ENCODE peak calls at places on chromosomes 11 and 22, in five cellular contexts. Q, A, F, Z and I are unnamed samples.

GRCh38 chr11:131880279-131880678 is 509.9 kb downstream of the NTM start:
- DNase-seq in Q (no peak), F (no peak), A (no peak), Z (no peak), I (no peak)

GRCh38 chr11:5364214-5364613 is 12.9 kb downstream of the OR51B6 start:
- DNase-seq in Z (no peak), A (no peak), F (no peak), Q (peak; percentile 96), I (no peak)

GRCh38 chr11:64305691-64306562 is 603 bp downstream of the ESRRA start:
- DNase-seq in Z (peak; percentile 75), Q (peak; percentile 27), F (peak; percentile 87), A (peak; percentile 82), I (peak; percentile 70)

GRCh38 chr11:121352301-121352891 is 59.8 kb downstream of the SC5D start:
- DNase-seq in Q (no peak), Z (no peak), F (no peak), A (no peak), I (no peak)

GRCh38 chr11:14642453-14642852 is 1.2 kb upstream of the PDE3B start:
- DNase-seq in F (no peak), Z (no peak), A (no peak), Q (no peak), I (no peak)

GRCh38 chr11:10659339-10660216 is 34.0 kb downstream of the IRAG1 start:
- DNase-seq in F (peak; percentile 58), Z (peak; percentile 86), Q (peak; percentile 95), A (peak; percentile 84), I (peak; percentile 58)

GRCh38 chr22:42228480-42228879 is 42.0 kb downstream of the TCF20 start:
- DNase-seq in F (no peak), A (no peak), Z (peak; percentile 49), Q (no peak), I (no peak)

GRCh38 chr11:33827206-33827605 is 52.9 kb upstream of the FBXO3 start:
- DNase-seq in Z (no peak), F (no peak), A (no peak), Q (no peak), I (no peak)

GRCh38 chr22:36641902-36642640 is 61.5 kb downstream of the CACNG2 start:
- DNase-seq in Z (no peak), F (no peak), Q (peak; percentile 36), A (peak; percentile 20), I (no peak)

GRCh38 chr11:93585758-93586157 is 42.6 kb upstream of the SMCO4 start:
- DNase-seq in A (peak; percentile 33), F (peak; percentile 55), Z (peak; percentile 64), Q (peak; percentile 73), I (no peak)

GRCh38 chr11:28466506-28466905 is 358.3 kb downstream of the METTL15 start:
- DNase-seq in F (no peak), Q (no peak), A (no peak), Z (no peak), I (no peak)

GRCh38 chr11:128593281-128593680 is 5.9 kb upstream of the ETS1 start:
- DNase-seq in F (no peak), Q (peak; percentile 62), A (no peak), Z (no peak), I (no peak)

GRCh38 chr11:88454881-88455280 is 117.3 kb upstream of the CTSC start:
- DNase-seq in Q (peak; percentile 75), F (no peak), A (no peak), Z (no peak), I (no peak)

GRCh38 chr22:32619614-32620426 is 145.2 kb downstream of the FBXO7 start:
- DNase-seq in Q (peak; percentile 89), A (peak; percentile 25), Z (peak; percentile 25), F (no peak), I (peak; percentile 68)

GRCh38 chr11:119094816-119095065 is 6.9 kb downstream of the DPAGT1 start:
- DNase-seq in A (no peak), Q (peak; percentile 86), F (peak; percentile 91), Z (peak; percentile 86), I (peak; percentile 86)

GRCh38 chr11:95283653-95284052 is 52.7 kb upstream of the SESN3 start:
- DNase-seq in Q (no peak), Z (no peak), F (no peak), A (no peak), I (no peak)

GRCh38 chr11:116539211-116539610 is 233.6 kb downstream of the BUD13 start:
- DNase-seq in Z (no peak), F (no peak), Q (no peak), A (no peak), I (no peak)

GRCh38 chr11:9755561-9755960 is 91.7 kb downstream of the SWAP70 start:
- DNase-seq in Q (peak; percentile 89), A (no peak), Z (no peak), F (no peak), I (no peak)

GRCh38 chr22:22865311-22866072 is 22.1 kb upstream of the IGLL5 start:
- DNase-seq in A (no peak), Q (no peak), F (no peak), Z (no peak), I (no peak)

GRCh38 chr11:34558673-34559072 is 45.1 kb upstream of the ELF5 start:
- DNase-seq in F (no peak), Z (no peak), A (no peak), Q (no peak), I (no peak)

GRCh38 chr11:128931661-128932060 is 11.0 kb downstream of the TP53AIP1 start:
- DNase-seq in Q (no peak), Z (no peak), A (no peak), F (no peak), I (no peak)

GRCh38 chr11:114358711-114359110 is 41.6 kb downstream of the C11orf71 start:
- DNase-seq in Q (peak; percentile 27), A (no peak), Z (no peak), F (no peak), I (no peak)

GRCh38 chr11:110479445-110480101 is 49.8 kb downstream of the FDX1 start:
- DNase-seq in F (no peak), Z (no peak), A (no peak), Q (peak; percentile 77), I (no peak)

GRCh38 chr22:44276706-44277403 is 35.9 kb downstream of the SHISAL1 start:
- DNase-seq in F (no peak), A (no peak), Z (no peak), Q (no peak), I (no peak)

GRCh38 chr22:16658068-16658467 is 65.5 kb upstream of the CCT8L2 start:
- DNase-seq in Z (no peak), F (no peak), A (no peak), Q (no peak), I (no peak)

GRCh38 chr11:94241896-94242295 is 62.5 kb upstream of the IZUMO1R start:
- DNase-seq in Z (no peak), A (no peak), F (no peak), Q (no peak), I (no peak)

GRCh38 chr11:131373326-131373725 is 2.9 kb downstream of the NTM start:
- DNase-seq in F (no peak), Q (no peak), Z (no peak), A (no peak), I (no peak)

GRCh38 chr11:100965346-100965745 is 164.3 kb downstream of the PGR start:
- DNase-seq in Z (no peak), A (no peak), F (no peak), Q (peak; percentile 2), I (no peak)

GRCh38 chr11:134951305-134951700 is 539.3 kb upstream of the B3GAT1 start:
- DNase-seq in F (no peak), Q (peak; percentile 78), Z (no peak), A (no peak), I (no peak)

GRCh38 chr22:31497148-31497938 is 1.0 kb downstream of the SFI1 start:
- DNase-seq in A (no peak), F (no peak), Q (no peak), Z (no peak), I (no peak)
- H3K27ac ChIP-seq in A (peak overlapping the region; percentile 92), F (peak overlapping the region; percentile 82), Q (no peak overlapping the region), Z (no peak overlapping the region), I (no peak overlapping the region)

GRCh38 chr11:86919557-86920210 is 35.5 kb downstream of the FZD4 start:
- DNase-seq in Z (no peak), Q (peak; percentile 81), A (peak; percentile 74), F (no peak), I (no peak)

GRCh38 chr11:86922225-86922624 is 33.0 kb downstream of the FZD4 start:
- DNase-seq in Q (no peak), A (no peak), Z (no peak), F (no peak), I (no peak)

GRCh38 chr11:86916330-86916729 is 38.9 kb downstream of the FZD4 start:
- DNase-seq in Z (no peak), F (no peak), A (peak; percentile 65), Q (peak; percentile 76), I (no peak)

GRCh38 chr11:86917577-86917976 is 37.6 kb downstream of the FZD4 start:
- DNase-seq in A (no peak), Z (no peak), Q (no peak), F (no peak), I (no peak)

DNA sequence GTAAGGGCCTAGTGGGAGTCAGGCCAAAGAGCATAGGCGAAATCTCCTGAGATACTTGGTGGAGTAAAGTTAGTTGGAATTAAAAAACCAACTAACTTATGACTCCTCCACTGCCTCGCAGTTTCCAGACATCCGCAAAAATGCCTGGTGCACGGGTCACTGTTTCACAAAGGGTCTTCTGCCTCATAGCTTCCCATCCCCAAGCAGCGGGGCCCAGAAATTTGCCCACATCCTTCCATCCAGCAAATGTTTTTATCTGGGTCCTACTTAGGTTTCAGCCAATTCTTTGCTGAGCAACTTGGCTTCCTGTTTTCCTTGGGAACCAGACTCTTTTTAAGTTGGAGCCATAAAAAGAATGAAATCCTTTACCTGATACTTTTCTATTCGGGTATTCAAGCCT is 36.3 kb downstream of the FZD4 start:
- DNase-seq in Q (no peak), Z (no peak), F (no peak), A (no peak), I (no peak)
- TF ChIP-seq POLR2A in Q (no peak), Z (no peak), F (no peak), A (no peak), I (no peak)

GRCh38 chr11:126607374-126607773 is 251.9 kb downstream of the ST3GAL4 start:
- DNase-seq in F (no peak), A (peak; percentile 44), Z (peak; percentile 60), Q (peak; percentile 66), I (no peak)
- TF ChIP-seq CTCF in F (peak; percentile 48), A (peak; percentile 72), Z (peak; percentile 77), Q (peak; percentile 90), I (no peak)

GRCh38 chr22:38249803-38250641 is 22.8 kb downstream of the TMEM184B start:
- DNase-seq in Q (no peak), A (no peak), Z (no peak), F (no peak), I (no peak)
- H3K27ac ChIP-seq in Q (no peak overlapping the region), A (no peak overlapping the region), Z (no peak overlapping the region), F (no peak overlapping the region), I (no peak overlapping the region)

DNA sequence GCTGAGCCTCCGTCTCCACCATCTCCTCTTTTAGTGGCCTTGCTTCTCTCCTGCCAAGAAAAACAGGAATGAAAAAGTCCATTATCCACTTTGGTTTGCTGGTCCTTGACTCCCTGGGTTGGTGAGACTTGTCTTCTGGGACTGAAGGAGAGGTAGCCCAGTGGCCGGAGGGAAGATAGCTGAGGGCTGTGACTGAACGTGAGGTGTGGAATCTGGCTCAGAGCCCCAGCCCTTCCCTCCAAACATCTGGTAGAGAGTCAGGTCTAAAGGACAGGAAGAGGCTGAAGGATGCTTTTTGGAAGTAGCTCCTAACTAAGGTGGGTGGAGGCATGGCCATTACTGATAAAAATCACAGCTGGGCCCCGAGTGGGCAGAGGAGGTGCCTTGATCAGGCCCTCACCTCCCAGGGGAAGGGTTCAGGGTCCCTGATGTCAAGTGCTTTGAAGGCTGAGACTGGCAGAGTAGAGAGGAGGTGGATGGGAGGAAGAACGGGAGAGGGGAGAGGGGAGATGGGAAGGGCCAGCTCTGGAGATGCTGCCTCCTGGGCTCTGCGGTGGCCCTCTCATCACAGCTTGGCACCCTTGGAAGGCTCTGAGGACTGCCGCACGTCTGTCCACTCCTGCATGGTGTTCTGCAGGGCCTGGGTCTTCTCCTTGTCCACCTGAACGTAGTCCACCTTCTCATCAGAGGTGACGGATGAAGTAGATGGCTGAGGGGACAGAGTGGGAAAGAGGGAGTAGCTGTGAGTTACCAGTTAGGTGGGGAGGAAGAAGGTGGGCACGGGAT is 30.2 kb downstream of the USP35 start:
- DNase-seq in Z (no peak), Q (no peak), F (no peak), A (no peak), I (no peak)
- TF ChIP-seq POLR2A in Z (no peak), Q (no peak), F (no peak), A (no peak), I (no peak)